ENCODE peak calls at places on chromosomes 13 and 19, in five cellular contexts. One of them, this sample, is unnamed.

GRCh38 chr19:32219881-32220552 is 125.4 kb upstream of the ZNF507 start:
- DNase-seq in GM13976: no peak
- DNase-seq in stimulated activated CD4-positive, alpha-beta T cell treated with anti-CD3 and anti-CD28 coated beads, Interleukin-15, amount 100 ng/mL, for 1 hour: no peak
- DNase-seq in HT-29: no peak
- DNase-seq in neural progenitor cell: no peak
- DNase-seq in this sample: no peak

GRCh38 chr19:7970716-7971448 is 27.4 kb upstream of the TIMM44 start:
- DNase-seq in neural progenitor cell: peak
- DNase-seq in GM13976: peak
- DNase-seq in stimulated activated CD4-positive, alpha-beta T cell treated with anti-CD3 and anti-CD28 coated beads, Interleukin-15, amount 100 ng/mL, for 1 hour: no peak
- DNase-seq in HT-29: peak
- DNase-seq in this sample: peak

GRCh38 chr19:46296722-46297431 is at the start of gene HIF3A:
- DNase-seq in stimulated activated CD4-positive, alpha-beta T cell treated with anti-CD3 and anti-CD28 coated beads, Interleukin-15, amount 100 ng/mL, for 1 hour: no peak
- DNase-seq in HT-29: no peak
- DNase-seq in GM13976: no peak
- DNase-seq in neural progenitor cell: peak
- DNase-seq in this sample: no peak

GRCh38 chr13:114130708-114131580 is 1.5 kb downstream of the RASA3 start:
- DNase-seq in HT-29: peak
- DNase-seq in neural progenitor cell: peak
- DNase-seq in stimulated activated CD4-positive, alpha-beta T cell treated with anti-CD3 and anti-CD28 coated beads, Interleukin-15, amount 100 ng/mL, for 1 hour: no peak
- DNase-seq in GM13976: peak
- DNase-seq in this sample: peak

GRCh38 chr19:20385056-20385455 is 180.5 kb downstream of the ZNF737 start:
- DNase-seq in GM13976: no peak
- DNase-seq in HT-29: no peak
- DNase-seq in neural progenitor cell: no peak
- DNase-seq in stimulated activated CD4-positive, alpha-beta T cell treated with anti-CD3 and anti-CD28 coated beads, Interleukin-15, amount 100 ng/mL, for 1 hour: no peak
- DNase-seq in this sample: no peak

GRCh38 chr19:39381910-39382611 is 8.8 kb downstream of the PAF1 start:
- DNase-seq in GM13976: no peak
- DNase-seq in HT-29: no peak
- DNase-seq in stimulated activated CD4-positive, alpha-beta T cell treated with anti-CD3 and anti-CD28 coated beads, Interleukin-15, amount 100 ng/mL, for 1 hour: no peak
- DNase-seq in neural progenitor cell: no peak
- DNase-seq in this sample: no peak

GRCh38 chr13:24713022-24713421 is 32.8 kb downstream of the ATP12A start:
- DNase-seq in HT-29: no peak
- DNase-seq in stimulated activated CD4-positive, alpha-beta T cell treated with anti-CD3 and anti-CD28 coated beads, Interleukin-15, amount 100 ng/mL, for 1 hour: no peak
- DNase-seq in neural progenitor cell: no peak
- DNase-seq in GM13976: no peak
- DNase-seq in this sample: no peak

GRCh38 chr19:11435833-11436313 is 438 bp downstream of the PRKCSH start:
- DNase-seq in HT-29: no peak
- DNase-seq in GM13976: peak
- DNase-seq in neural progenitor cell: peak
- DNase-seq in stimulated activated CD4-positive, alpha-beta T cell treated with anti-CD3 and anti-CD28 coated beads, Interleukin-15, amount 100 ng/mL, for 1 hour: no peak
- DNase-seq in this sample: peak